ENCODE peak calls at places on chromosome 15, in ten cellular contexts. S, B, U, V, P, D, F, I, E and A are unnamed samples.
A peak's percentile ranks its signal among the peaks of the same experiment; 100 is the strongest.

GRCh38 chr15:51828621-51829359 is 663 bp upstream of the TMOD3 start:
- DNase-seq in S (no peak), B (no peak), U (peak; percentile 12), V (no peak), P (no peak), D (no peak), F (no peak), I (peak; percentile 17), E (no peak), A (no peak)

GRCh38 chr15:50764331-50765201 is 940 bp downstream of the SPPL2A start:
- DNase-seq in S (no peak), B (no peak), U (peak; percentile 76), V (peak; percentile 20), P (peak; percentile 38), D (peak; percentile 50), F (peak; percentile 4), I (peak; percentile 19), E (peak; percentile 41), A (peak; percentile 18)

GRCh38 chr15:62835351-62835750 is 207.2 kb upstream of the TPM1 start:
- DNase-seq in S (no peak), B (no peak), U (no peak), V (peak; percentile 48), P (no peak), D (no peak), F (no peak), I (no peak), E (no peak), A (no peak)

GRCh38 chr15:48858401-48858800 is 19.5 kb upstream of the EID1 start:
- DNase-seq in S (peak; percentile 87), B (no peak), U (no peak), V (peak; percentile 47), P (no peak), D (peak; percentile 70), F (no peak), I (peak; percentile 57), E (peak; percentile 62), A (peak; percentile 46)

GRCh38 chr15:73922186-73923151 is 3.8 kb upstream of the LOXL1 start:
- DNase-seq in S (peak; percentile 71), B (peak; percentile 92), U (no peak), V (peak; percentile 89), P (no peak), D (peak; percentile 84), F (no peak), I (peak; percentile 39), E (peak; percentile 90), A (peak; percentile 80)

GRCh38 chr15:63969652-63970421 is 76.4 kb downstream of the DAPK2 start:
- DNase-seq in S (no peak), B (no peak), U (no peak), V (peak; percentile 14), P (no peak), D (no peak), F (no peak), I (no peak), E (no peak), A (no peak)

GRCh38 chr15:58453931-58454793 is 22.4 kb downstream of the LIPC start:
- DNase-seq in S (no peak), B (no peak), U (peak; percentile 68), V (no peak), P (no peak), D (peak; percentile 16), F (no peak), I (peak; percentile 89), E (no peak), A (peak; percentile 97)

GRCh38 chr15:48510976-48511375 is 134.5 kb downstream of the FBN1 start:
- DNase-seq in S (no peak), B (no peak), U (no peak), V (no peak), P (no peak), D (peak; percentile 53), F (peak; percentile 31), I (peak; percentile 24), E (no peak), A (peak; percentile 83)

GRCh38 chr15:57503911-57504598 is 87.6 kb upstream of the MYZAP start:
- DNase-seq in S (no peak), B (no peak), U (no peak), V (peak; percentile 87), P (no peak), D (no peak), F (no peak), I (no peak), E (peak; percentile 21), A (no peak)

GRCh38 chr15:41104234-41104633 is 11.8 kb downstream of the INO80 start:
- DNase-seq in S (no peak), B (no peak), U (no peak), V (peak; percentile 76), P (no peak), D (peak; percentile 84), F (no peak), I (peak; percentile 34), E (peak; percentile 82), A (no peak)

GRCh38 chr15:26048669-26049068 is 185.5 kb upstream of the ATP10A start:
- DNase-seq in S (no peak), B (no peak), U (no peak), V (no peak), P (no peak), D (no peak), F (no peak), I (no peak), E (no peak), A (no peak)

GRCh38 chr15:76346666-76347506 is 10.3 kb downstream of the ISL2 start:
- DNase-seq in S (no peak), B (peak; percentile 62), U (no peak), V (no peak), P (no peak), D (no peak), F (no peak), I (no peak), E (peak; percentile 36), A (peak; percentile 64)

GRCh38 chr15:46413799-46414198 is 779.0 kb downstream of the SQOR start:
- DNase-seq in S (no peak), B (no peak), U (no peak), V (no peak), P (no peak), D (peak; percentile 45), F (no peak), I (no peak), E (peak; percentile 43), A (no peak)

GRCh38 chr15:58247803-58248503 is 109.8 kb downstream of the AQP9 start:
- DNase-seq in S (no peak), B (no peak), U (no peak), V (no peak), P (no peak), D (no peak), F (peak; percentile 68), I (no peak), E (no peak), A (peak; percentile 72)

GRCh38 chr15:89665449-89666146 is 10.3 kb upstream of the KIF7 start:
- DNase-seq in S (no peak), B (peak; percentile 76), U (peak; percentile 58), V (peak; percentile 68), P (no peak), D (peak; percentile 82), F (no peak), I (peak; percentile 78), E (peak; percentile 65), A (peak; percentile 71)

GRCh38 chr15:85112997-85113396 is 131.3 kb downstream of the PDE8A start:
- DNase-seq in S (no peak), B (no peak), U (no peak), V (no peak), P (peak; percentile 98), D (no peak), F (peak; percentile 98), I (no peak), E (no peak), A (no peak)

GRCh38 chr15:68352401-68353062 is 75.0 kb downstream of the FEM1B start:
- DNase-seq in S (peak; percentile 98), B (no peak), U (no peak), V (peak; percentile 94), P (no peak), D (peak; percentile 100), F (no peak), I (peak; percentile 99), E (peak; percentile 88), A (peak; percentile 95)

GRCh38 chr15:31375772-31376171 is 49.1 kb downstream of the KLF13 start:
- DNase-seq in S (no peak), B (no peak), U (no peak), V (no peak), P (no peak), D (no peak), F (no peak), I (no peak), E (no peak), A (no peak)

GRCh38 chr15:100349696-100350433 is 8.1 kb upstream of the ADAMTS17 start:
- DNase-seq in S (peak; percentile 85), B (peak; percentile 92), U (peak; percentile 77), V (peak; percentile 94), P (peak; percentile 91), D (peak; percentile 93), F (peak; percentile 90), I (peak; percentile 84), E (peak; percentile 84), A (peak; percentile 76)

GRCh38 chr15:93929375-93930094 is 301.8 kb upstream of the MCTP2 start:
- DNase-seq in S (peak; percentile 67), B (peak; percentile 14), U (no peak), V (peak; percentile 63), P (no peak), D (peak; percentile 98), F (no peak), I (peak; percentile 96), E (peak; percentile 15), A (no peak)

GRCh38 chr15:67133738-67134576 is 68.6 kb downstream of the SMAD3 start:
- DNase-seq in S (peak; percentile 67), B (peak; percentile 44), U (peak; percentile 76), V (peak; percentile 56), P (no peak), D (peak; percentile 57), F (no peak), I (no peak), E (no peak), A (no peak)

GRCh38 chr15:79034284-79034683 is 56.3 kb downstream of the RASGRF1 start:
- DNase-seq in S (no peak), B (no peak), U (no peak), V (no peak), P (no peak), D (no peak), F (no peak), I (no peak), E (no peak), A (no peak)

GRCh38 chr15:62456011-62456920 is 291.2 kb upstream of the C2CD4B start:
- DNase-seq in S (no peak), B (no peak), U (no peak), V (no peak), P (no peak), D (peak; percentile 27), F (no peak), I (no peak), E (no peak), A (peak; percentile 63)

GRCh38 chr15:56042982-56043980 is 49.9 kb upstream of the NEDD4 start:
- DNase-seq in S (peak; percentile 28), B (peak; percentile 6), U (no peak), V (no peak), P (no peak), D (no peak), F (no peak), I (peak; percentile 65), E (no peak), A (no peak)

GRCh38 chr15:97745481-97746071 is 214.9 kb upstream of the ARRDC4 start:
- DNase-seq in S (peak; percentile 39), B (peak; percentile 81), U (peak; percentile 35), V (peak; percentile 20), P (no peak), D (peak; percentile 5), F (no peak), I (peak; percentile 39), E (peak; percentile 6), A (no peak)

GRCh38 chr15:89679221-89679620 is at the start of gene PLIN1:
- DNase-seq in S (no peak), B (no peak), U (no peak), V (no peak), P (no peak), D (no peak), F (no peak), I (no peak), E (no peak), A (no peak)

GRCh38 chr15:63523306-63523990 is 19.1 kb downstream of the USP3 start:
- DNase-seq in S (no peak), B (no peak), U (no peak), V (no peak), P (no peak), D (peak; percentile 51), F (no peak), I (no peak), E (no peak), A (no peak)

GRCh38 chr15:71103102-71103676 is 12.1 kb upstream of the THSD4 start:
- DNase-seq in S (peak; percentile 34), B (no peak), U (no peak), V (peak; percentile 72), P (no peak), D (peak; percentile 58), F (no peak), I (peak; percentile 67), E (peak; percentile 77), A (peak; percentile 40)